ENCODE peak calls at places on chromosomes 13 and 19, in four cellular contexts. C, T, O and N are unnamed samples.

GRCh38 chr13:100525453-100526298 is 62.9 kb downstream of the GGACT start:
- DNase-seq in C (no peak), T (no peak), O (no peak), N (no peak)

GRCh38 chr13:40456397-40456958 is 210.0 kb downstream of the FOXO1 start:
- DNase-seq in C (no peak), T (no peak), O (no peak), N (no peak)

GRCh38 chr13:27728271-27728670 is 64.0 kb upstream of the GSX1 start:
- DNase-seq in C (no peak), T (no peak), O (no peak), N (peak; percentile 42)

GRCh38 chr13:95679722-95680121 is 2.8 kb downstream of the DNAJC3 start:
- DNase-seq in C (no peak), T (no peak), O (no peak), N (no peak)

GRCh38 chr13:27663947-27664346 is 42.3 kb downstream of the POLR1D start:
- DNase-seq in C (no peak), T (no peak), O (no peak), N (no peak)

GRCh38 chr13:24097667-24098066 is 62.9 kb upstream of the SPATA13 start:
- DNase-seq in C (no peak), T (peak; percentile 24), O (no peak), N (no peak)

GRCh38 chr13:112670118-112670517 is 19.7 kb upstream of the ATP11A start:
- DNase-seq in C (no peak), T (no peak), O (no peak), N (no peak)

GRCh38 chr13:112567161-112567862 is 20.6 kb downstream of the TUBGCP3 start:
- DNase-seq in C (no peak), T (no peak), O (no peak), N (no peak)

GRCh38 chr19:13095934-13096890 is 6.4 kb downstream of the LYL1 start:
- DNase-seq in C (no peak), T (no peak), O (no peak), N (no peak)

GRCh38 chr13:48562296-48563066 is 29.6 kb upstream of the RCBTB2 start:
- DNase-seq in C (no peak), T (peak; percentile 97), O (no peak), N (no peak)

GRCh38 chr13:27354379-27354778 is 70.0 kb upstream of the GTF3A start:
- DNase-seq in C (no peak), T (no peak), O (no peak), N (no peak)

GRCh38 chr13:110815471-110816204 is 99.2 kb downstream of the ANKRD10 start:
- DNase-seq in C (no peak), T (no peak), O (no peak), N (no peak)

GRCh38 chr13:100234524-100235136 is 145.7 kb downstream of the PCCA start:
- DNase-seq in C (no peak), T (peak; percentile 6), O (no peak), N (no peak)

GRCh38 chr13:50594276-50594970 is 249.1 kb downstream of the DLEU7 start:
- DNase-seq in C (no peak), T (peak; percentile 55), O (no peak), N (no peak)

GRCh38 chr19:14004619-14005380 is 1.3 kb downstream of the RFX1 start:
- DNase-seq in C (no peak), T (no peak), O (no peak), N (no peak)

DNA sequence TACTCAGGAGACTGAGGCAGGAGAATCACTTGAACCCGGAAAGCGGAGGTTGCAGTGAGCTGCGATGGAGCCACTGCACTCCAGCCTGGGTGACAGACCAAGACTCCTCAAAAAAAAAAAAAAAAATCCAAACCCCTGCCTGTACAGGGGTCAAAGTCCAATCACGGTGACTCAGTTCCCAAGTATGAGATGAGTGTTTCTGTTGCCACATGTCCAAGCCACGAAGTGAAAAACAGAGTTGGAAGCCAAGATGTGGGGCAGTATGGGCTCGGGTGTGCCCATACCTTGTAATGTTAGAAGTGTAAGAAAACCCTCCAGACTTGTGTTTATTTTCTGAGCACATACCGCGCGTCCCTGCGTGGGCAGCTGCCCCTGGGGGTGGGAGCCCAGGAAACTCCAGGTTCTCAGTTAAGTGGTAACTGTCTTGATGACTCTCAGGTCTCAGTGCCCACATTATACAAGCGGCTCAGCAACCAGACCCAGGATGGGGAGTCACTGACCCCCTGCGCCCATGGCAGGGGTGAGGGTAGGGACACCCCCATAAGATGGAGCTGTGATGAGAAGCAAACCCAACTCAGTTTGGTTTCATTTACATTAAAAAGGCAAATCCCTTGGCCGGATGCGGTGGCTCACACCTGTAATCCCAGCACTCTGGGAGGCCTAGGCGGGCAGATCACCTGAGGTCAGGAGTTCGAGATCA is 1.2 kb upstream of the GPX4 start:
- DNase-seq in C (no peak), T (peak; percentile 49), O (peak; percentile 64), N (no peak)
- H3K4me1 ChIP-seq in C (peaks cover 80% of the 10 kb centered on the region), T (peaks cover 45% of the 10 kb centered on the region), O (peaks cover 44% of the 10 kb centered on the region), N (peaks cover 11% of the 10 kb centered on the region)

DNA sequence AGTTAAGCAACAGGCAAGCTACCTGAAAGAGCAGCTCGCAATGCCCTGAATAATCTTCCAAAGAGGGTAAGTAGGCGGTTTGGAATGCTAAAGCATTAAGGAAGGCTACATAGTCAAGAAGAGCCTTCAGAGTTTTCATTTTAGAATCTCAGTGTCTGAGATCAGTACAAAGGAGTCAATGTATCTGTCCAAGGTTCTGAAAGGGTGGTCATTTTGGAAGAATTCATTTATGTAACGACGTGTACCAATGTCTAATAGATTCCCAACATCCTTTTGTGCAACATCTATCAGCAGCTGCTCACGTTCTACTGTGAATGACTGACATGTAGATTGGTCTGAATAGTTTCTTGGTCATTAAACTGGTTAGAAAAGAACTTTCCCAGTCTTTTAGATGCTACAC is 15.2 kb downstream of the ZNF665 start:
- DNase-seq in C (no peak), T (no peak), O (no peak), N (no peak)
- H3K9me3 ChIP-seq in C (no peaks in the 10 kb centered on the region), T (peaks cover 54% of the 10 kb centered on the region), O (no peaks in the 10 kb centered on the region), N (no peaks in the 10 kb centered on the region)

DNA sequence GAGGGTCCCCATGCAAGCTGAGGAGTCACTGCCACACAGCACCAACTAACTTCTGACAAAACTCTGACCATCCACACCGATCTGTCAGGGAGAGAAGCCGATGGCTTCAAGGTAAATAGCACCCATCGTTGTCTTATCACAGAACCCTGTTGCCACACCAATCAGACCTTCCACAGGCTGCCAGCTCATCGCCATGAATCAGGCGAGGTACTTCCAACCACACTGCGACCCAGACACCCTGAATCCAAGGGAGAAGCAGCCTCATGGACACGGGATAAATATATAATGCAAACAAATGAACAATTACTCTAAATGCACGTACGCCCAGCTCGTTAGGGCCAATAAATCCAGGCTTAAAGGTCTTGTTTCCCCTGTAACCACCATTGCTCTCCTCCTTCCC is 20.8 kb downstream of the RANBP3 start:
- DNase-seq in C (no peak), T (no peak), O (no peak), N (no peak)
- H3K4me1 ChIP-seq in C (peaks cover 57% of the 10 kb centered on the region), T (peaks cover 94% of the 10 kb centered on the region), O (peaks cover 45% of the 10 kb centered on the region), N (peaks cover 46% of the 10 kb centered on the region)

GRCh38 chr19:43908659-43909058 is 26.4 kb downstream of the ZNF45 start:
- DNase-seq in C (no peak), T (no peak), O (no peak), N (no peak)
- H3K9me3 ChIP-seq in C (peaks cover 2% of the 10 kb centered on the region), T (peaks cover 99% of the 10 kb centered on the region), O (peaks cover 84% of the 10 kb centered on the region), N (no peaks in the 10 kb centered on the region)

DNA sequence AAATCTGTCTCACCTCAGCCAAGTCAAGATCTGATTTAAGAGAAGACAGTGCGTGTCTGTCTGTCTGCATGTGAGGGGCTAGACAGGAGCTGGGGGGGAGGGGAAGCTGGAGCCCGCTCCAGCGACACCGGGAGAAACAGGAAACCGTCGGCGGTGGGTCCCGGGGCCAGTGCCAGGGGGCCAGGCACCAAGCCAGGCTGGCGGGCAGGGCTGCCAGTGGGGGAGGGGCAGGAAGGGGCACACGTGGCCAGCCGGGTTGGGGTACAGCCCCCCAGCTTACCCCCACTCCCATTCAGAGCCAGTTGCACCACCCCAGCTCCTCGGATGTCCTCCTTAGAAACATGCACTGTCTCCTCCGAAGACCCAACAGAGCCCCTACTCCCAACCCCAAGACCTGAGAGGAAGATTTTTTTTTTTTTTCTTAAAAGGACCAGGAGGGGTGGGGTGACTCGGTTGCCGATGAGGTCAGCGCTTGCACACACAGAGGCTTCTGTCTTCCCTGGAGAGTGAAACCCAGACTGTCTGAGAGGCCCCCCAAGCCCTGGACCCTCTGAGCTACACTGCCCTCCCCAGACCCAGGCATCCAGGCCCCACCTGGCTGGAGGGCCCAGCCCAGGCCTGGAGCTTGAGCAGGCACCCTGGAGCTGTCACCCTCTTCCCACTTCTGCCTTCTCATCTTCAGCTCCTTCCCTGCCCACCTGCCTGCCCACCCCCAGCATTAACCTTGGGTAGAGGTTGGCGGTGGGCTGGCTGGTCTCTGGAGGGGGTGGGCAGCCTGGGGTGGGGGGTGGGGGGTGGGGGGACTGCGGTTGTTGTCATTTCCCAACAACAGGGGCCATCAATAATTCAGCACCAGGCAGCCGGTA is 4.0 kb downstream of the ERF start:
- DNase-seq in C (no peak), T (peak; percentile 35), O (no peak), N (no peak)
- H3K4me1 ChIP-seq in C (peaks cover 45% of the 10 kb centered on the region), T (peaks cover 37% of the 10 kb centered on the region), O (peaks cover 26% of the 10 kb centered on the region), N (peaks cover 15% of the 10 kb centered on the region)

GRCh38 chr19:41584931-41585330 is 9.0 kb downstream of the CEACAM21 start:
- DNase-seq in C (no peak), T (no peak), O (no peak), N (no peak)

GRCh38 chr19:41587838-41588210 is 11.9 kb downstream of the CEACAM21 start:
- DNase-seq in C (no peak), T (no peak), O (no peak), N (no peak)

GRCh38 chr19:41587101-41587837 is 11.3 kb downstream of the CEACAM21 start:
- DNase-seq in C (no peak), T (no peak), O (no peak), N (no peak)

GRCh38 chr19:41584260-41584810 is 8.4 kb downstream of the CEACAM21 start:
- DNase-seq in C (no peak), T (no peak), O (no peak), N (no peak)

GRCh38 chr19:41586064-41586463 is 10.1 kb downstream of the CEACAM21 start:
- DNase-seq in C (no peak), T (no peak), O (no peak), N (no peak)
- H3K9me3 ChIP-seq in C (no peaks in the 10 kb centered on the region), T (peaks cover 16% of the 10 kb centered on the region), O (peaks cover 5% of the 10 kb centered on the region), N (no peaks in the 10 kb centered on the region)

GRCh38 chr13:103004790-103005307 is 61.4 kb downstream of the SLC10A2 start:
- DNase-seq in C (no peak), T (no peak), O (no peak), N (no peak)
- H3K4me1 ChIP-seq in C (no peaks in the 10 kb centered on the region), T (no peaks in the 10 kb centered on the region), O (no peaks in the 10 kb centered on the region), N (no peaks in the 10 kb centered on the region)